ENCODE peak calls at places on chromosomes 1 and 21, in four cellular contexts. W is PC-3, U is sigmoid colon, I is fibroblast of lung. E is an unnamed sample.

GRCh38 chr1:28278763-28279162 is 19.4 kb downstream of the SESN2 start:
- DNase-seq in W (no peak), U (no peak), I (no peak), E (no peak)

GRCh38 chr1:102941364-102941947 is 166.9 kb downstream of the COL11A1 start:
- DNase-seq in W (peak; percentile 20), U (no peak), I (peak; percentile 20), E (no peak)

GRCh38 chr1:86739901-86740507 is 35.6 kb downstream of the SH3GLB1 start:
- DNase-seq in W (no peak), U (no peak), I (no peak), E (no peak)

GRCh38 chr21:41971891-41972290 is 18.1 kb upstream of the C2CD2 start:
- DNase-seq in W (no peak), U (no peak), I (no peak), E (no peak)

GRCh38 chr21:31804008-31804394 is 68.8 kb upstream of the HUNK start:
- DNase-seq in W (no peak), U (no peak), I (no peak), E (no peak)

GRCh38 chr1:240936911-240937668 is 325.1 kb upstream of the GREM2 start:
- DNase-seq in W (no peak), U (no peak), I (no peak), E (no peak)

GRCh38 chr1:207847116-207847515 is 63.8 kb downstream of the CD34 start:
- DNase-seq in W (peak; percentile 91), U (no peak), I (peak; percentile 61), E (no peak)

GRCh38 chr1:241592273-241592958 is 47.8 kb downstream of the CHML start:
- DNase-seq in W (peak; percentile 100), U (no peak), I (peak; percentile 80), E (no peak)

GRCh38 chr1:203204776-203205175 is 18.3 kb upstream of the CHI3L1 start:
- DNase-seq in W (no peak), U (peak; percentile 35), I (no peak), E (no peak)

GRCh38 chr1:78839704-78840277 is 166.7 kb downstream of the ADGRL4 start:
- DNase-seq in W (peak; percentile 85), U (no peak), I (peak; percentile 19), E (no peak)

GRCh38 chr1:153928776-153929432 is 6.1 kb upstream of the GATAD2B start:
- DNase-seq in W (no peak), U (no peak), I (peak; percentile 31), E (no peak)

GRCh38 chr1:226029093-226029496 is 30.0 kb upstream of the SDE2 start:
- DNase-seq in W (no peak), U (no peak), I (no peak), E (no peak)

GRCh38 chr1:214224605-214225354 is 56.2 kb upstream of the SMYD2 start:
- DNase-seq in W (no peak), U (no peak), I (peak; percentile 65), E (no peak)

GRCh38 chr1:225851810-225852209 is 30.4 kb downstream of the TMEM63A start:
- DNase-seq in W (no peak), U (no peak), I (no peak), E (no peak)

GRCh38 chr1:213014642-213015041 is 1.0 kb downstream of the ANGEL2 start:
- DNase-seq in W (no peak), U (no peak), I (peak; percentile 13), E (no peak)

GRCh38 chr1:46643368-46643775 is 24.8 kb downstream of the ATPAF1 start:
- DNase-seq in W (peak; percentile 98), U (peak; percentile 73), I (peak; percentile 92), E (peak; percentile 89)

GRCh38 chr1:228830185-228830953 is 95.1 kb downstream of the RHOU start:
- DNase-seq in W (peak; percentile 84), U (peak; percentile 84), I (no peak), E (no peak)

GRCh38 chr1:74771913-74772515 is 39.1 kb downstream of the TYW3 start:
- DNase-seq in W (peak; percentile 83), U (no peak), I (peak; percentile 30), E (peak; percentile 5)

GRCh38 chr1:170707959-170708666 is 44.2 kb downstream of the PRRX1 start:
- DNase-seq in W (peak; percentile 89), U (no peak), I (peak; percentile 99), E (peak; percentile 96)

GRCh38 chr1:208557046-208557445 is 312.9 kb upstream of the PLXNA2 start:
- DNase-seq in W (no peak), U (no peak), I (no peak), E (no peak)

GRCh38 chr1:246587606-246588005 is 21.4 kb downstream of the CNST start:
- DNase-seq in W (peak; percentile 43), U (no peak), I (peak; percentile 53), E (no peak)

GRCh38 chr21:39445339-39446269 is at the start of gene LCA5L:
- DNase-seq in W (peak; percentile 95), U (peak; percentile 95), I (peak; percentile 84), E (peak; percentile 65)
- H3K4me3 ChIP-seq in W (peak within 1 kb of the TSS; percentile 97), U (peak within 1 kb of the TSS; percentile 65), I (peak within 1 kb of the TSS; percentile 90), E (peak within 1 kb of the TSS; percentile 92)

GRCh38 chr1:236284291-236284711 is 2.5 kb upstream of the ERO1B start:
- DNase-seq in W (no peak), U (no peak), I (no peak), E (no peak)
- H3K4me3 ChIP-seq in W (no peak overlapping the region), U (no peak overlapping the region), I (no peak overlapping the region), E (no peak overlapping the region)

DNA sequence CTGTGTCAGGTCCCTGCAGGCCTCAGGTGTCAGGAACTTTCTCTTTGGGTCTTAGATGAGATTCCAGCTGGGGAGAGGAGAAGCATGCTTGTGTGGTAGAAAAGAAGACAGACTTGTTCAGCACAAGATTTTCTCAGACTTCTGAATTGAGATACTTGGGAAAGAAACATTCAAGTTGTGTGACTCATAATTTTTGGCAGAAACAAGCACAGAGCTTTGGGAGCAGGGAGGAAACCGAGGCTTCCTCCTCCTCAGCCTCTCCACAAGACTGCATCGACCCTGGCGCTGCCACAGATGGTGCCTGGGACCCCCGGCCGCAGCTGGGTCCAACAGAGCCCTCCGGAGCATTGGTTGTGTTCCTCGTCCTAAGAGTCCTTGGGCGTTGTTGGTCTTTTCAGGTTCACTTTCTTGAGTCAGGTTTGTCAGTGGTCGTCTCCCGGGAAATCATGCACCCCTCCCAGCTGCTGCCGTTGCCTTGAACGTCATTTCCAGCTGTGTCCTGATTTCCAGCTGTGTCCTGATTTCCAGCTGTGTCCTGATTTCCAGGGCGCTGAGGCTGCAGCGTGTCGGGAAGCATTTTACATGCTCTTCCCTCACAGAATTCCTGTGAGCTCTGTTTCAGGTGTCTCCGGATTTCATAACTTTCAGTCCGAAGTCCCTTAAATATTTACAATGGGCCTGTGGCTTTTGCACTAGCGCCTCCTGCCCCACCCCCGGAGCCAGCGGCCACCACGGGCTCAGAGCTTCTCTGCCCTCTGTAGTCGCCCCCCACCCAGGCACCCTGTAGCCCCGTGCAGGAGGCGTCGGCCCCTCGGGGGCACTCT is 66.5 kb downstream of the COL18A1 start:
- DNase-seq in W (peak; percentile 82), U (peak; percentile 87), I (peak; percentile 95), E (peak; percentile 80)
- H3K4me3 ChIP-seq in W (no peak overlapping the region), U (no peak overlapping the region), I (peak overlapping the region; percentile 34), E (peak overlapping the region; percentile 20)

DNA sequence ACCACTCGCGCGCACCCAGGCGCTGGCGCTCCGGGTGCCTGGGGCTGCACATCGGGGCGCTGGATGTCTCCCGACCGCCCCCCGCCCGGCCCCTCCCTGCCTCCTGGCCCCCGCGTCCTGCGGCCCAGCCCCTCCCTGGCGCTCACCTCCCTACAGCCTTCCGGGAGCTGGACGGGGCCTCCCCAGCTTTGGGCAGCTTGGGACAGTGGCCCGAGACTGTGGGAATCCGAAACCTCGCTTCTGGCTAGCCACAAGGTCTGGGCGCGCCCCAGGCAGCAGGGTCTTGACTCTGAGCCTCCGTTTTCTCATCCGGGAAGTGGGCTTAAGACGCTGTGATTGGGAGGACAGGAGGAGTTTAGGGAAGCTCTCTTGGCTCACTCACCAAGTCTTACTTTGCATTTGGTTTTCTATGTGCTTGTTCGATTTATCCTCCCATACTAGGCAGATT is 713 bp upstream of the WNT4 start:
- DNase-seq in W (peak; percentile 13), U (no peak), I (no peak), E (no peak)
- H3K4me3 ChIP-seq in W (peak overlapping the region; percentile 66), U (peak overlapping the region; percentile 46), I (no peak overlapping the region), E (peak overlapping the region; percentile 20)

DNA sequence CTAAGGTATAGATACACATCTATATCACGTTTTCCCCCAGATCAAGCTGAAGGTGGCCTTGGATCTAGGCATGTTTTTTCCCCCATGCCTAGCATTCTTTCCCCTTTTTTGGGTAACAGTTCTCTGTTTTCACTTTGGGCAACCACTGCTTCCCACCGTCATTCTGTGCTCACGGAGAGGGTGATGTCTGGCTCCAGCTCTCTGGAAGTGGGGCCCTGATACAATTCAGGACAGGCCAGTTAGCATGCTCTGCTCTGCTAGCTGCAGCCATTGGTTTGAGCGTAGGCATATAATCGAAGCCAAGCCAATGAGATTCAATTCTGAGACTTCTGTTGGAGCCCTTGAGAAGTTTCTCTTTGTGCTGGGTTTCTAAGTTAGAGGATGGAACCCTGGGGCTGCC is 2.1 kb upstream of the RNF186 start:
- DNase-seq in W (no peak), U (no peak), I (no peak), E (no peak)
- H3K4me3 ChIP-seq in W (no peak overlapping the region), U (no peak overlapping the region), I (no peak overlapping the region), E (no peak overlapping the region)

GRCh38 chr1:32901823-32902534 is 790 bp upstream of the TMEM54 start:
- DNase-seq in W (no peak), U (peak; percentile 56), I (no peak), E (no peak)
- H3K4me3 ChIP-seq in W (peak overlapping the region; percentile 80), U (peak overlapping the region; percentile 73), I (peak overlapping the region; percentile 68), E (peak overlapping the region; percentile 69)

DNA sequence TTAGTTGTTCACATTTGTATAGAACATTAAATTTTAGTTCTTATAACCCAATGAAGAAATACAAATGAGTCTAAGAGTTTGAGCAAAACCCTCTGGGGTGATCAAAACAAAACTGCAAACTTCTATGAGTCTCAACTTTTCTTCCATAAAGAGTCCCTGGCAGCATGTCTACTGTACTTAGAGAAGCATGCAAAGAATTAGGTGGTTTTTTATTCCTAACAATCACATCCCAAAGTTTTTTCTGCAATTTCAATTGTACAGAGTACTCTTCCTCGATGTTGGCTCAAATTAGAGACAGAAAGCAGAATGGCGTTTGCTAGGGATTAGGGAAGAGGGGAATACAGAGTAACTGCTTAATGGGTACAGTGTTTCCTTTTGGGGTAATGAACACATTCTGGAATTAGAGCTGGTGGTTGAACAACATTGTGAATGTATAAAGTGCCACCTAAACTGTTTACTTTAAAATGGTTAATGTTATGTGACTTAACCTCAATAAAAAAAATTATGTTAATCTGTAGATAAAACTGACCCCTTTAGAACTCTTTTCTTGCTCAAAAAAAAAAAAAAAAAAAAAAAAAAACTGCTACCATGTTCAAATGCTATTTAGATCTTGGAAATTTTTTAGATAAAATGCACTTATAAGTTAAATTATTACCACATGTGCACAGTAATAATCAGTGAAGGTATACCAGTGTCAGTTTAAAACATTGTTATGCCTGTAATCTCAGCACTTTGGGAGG is 4.8 kb downstream of the RC3H1 start:
- DNase-seq in W (no peak), U (no peak), I (peak; percentile 35), E (no peak)
- H3K4me3 ChIP-seq in W (no peak overlapping the region), U (no peak overlapping the region), I (peak overlapping the region; percentile 23), E (no peak overlapping the region)

GRCh38 chr1:40241372-40241771 is 6.4 kb upstream of the TMCO2 start:
- DNase-seq in W (no peak), U (no peak), I (no peak), E (no peak)
- H3K4me3 ChIP-seq in W (no peak overlapping the region), U (no peak overlapping the region), I (no peak overlapping the region), E (no peak overlapping the region)

E was measured in skeletal muscle cell.